ENCODE peak calls at places on chromosome 13, in five cellular contexts. T is mucosa of descending colon, R is endothelial cell, Z is astrocyte of the spinal cord, B is pancreas. J is an unnamed sample.

GRCh38 chr13:43085545-43085944 is 62.2 kb downstream of the DNAJC15 start:
- DNase-seq in T (no peak), R (no peak), Z (peak), B (no peak), J (no peak)

GRCh38 chr13:27595055-27595811 is 25.1 kb downstream of the LNX2 start:
- DNase-seq in T (no peak), R (no peak), Z (no peak), B (no peak), J (no peak)

GRCh38 chr13:44879452-44880058 is 109.7 kb downstream of the NUFIP1 start:
- DNase-seq in T (no peak), R (no peak), Z (peak), B (peak), J (no peak)

GRCh38 chr13:46296465-46296822 is 84.7 kb downstream of the LRRC63 start:
- DNase-seq in T (no peak), R (no peak), Z (no peak), B (no peak), J (no peak)

GRCh38 chr13:52899206-52899605 is 50.8 kb upstream of the PCDH8 start:
- DNase-seq in T (no peak), R (no peak), Z (no peak), B (no peak), J (no peak)

GRCh38 chr13:81686877-81687276 is 1346.0 kb upstream of the SPRY2 start:
- DNase-seq in T (no peak), R (no peak), Z (peak), B (no peak), J (no peak)

GRCh38 chr13:108227651-108228272 is 9.6 kb downstream of the ABHD13 start:
- DNase-seq in T (no peak), R (peak), Z (peak), B (no peak), J (no peak)

GRCh38 chr13:94708031-94708571 is 4.2 kb downstream of the SOX21 start:
- DNase-seq in T (no peak), R (no peak), Z (peak), B (no peak), J (no peak)

GRCh38 chr13:93140912-93141311 is 85.7 kb upstream of the GPC6 start:
- DNase-seq in T (no peak), R (no peak), Z (no peak), B (no peak), J (no peak)

GRCh38 chr13:39201075-39201630 is 162.9 kb downstream of the NHLRC3 start:
- DNase-seq in T (no peak), R (no peak), Z (no peak), B (no peak), J (no peak)

GRCh38 chr13:91247768-91248167 is 99.7 kb upstream of the MIR17HG start:
- DNase-seq in T (no peak), R (no peak), Z (peak), B (no peak), J (no peak)

GRCh38 chr13:91203430-91203829 is 144.1 kb upstream of the MIR17HG start:
- DNase-seq in T (no peak), R (no peak), Z (no peak), B (no peak), J (no peak)

GRCh38 chr13:30429235-30429634 is 6.9 kb downstream of the UBE2L5 start:
- DNase-seq in T (no peak), R (no peak), Z (no peak), B (no peak), J (no peak)

GRCh38 chr13:95226932-95227718 is 74.1 kb downstream of the ABCC4 start:
- DNase-seq in T (no peak), R (no peak), Z (no peak), B (no peak), J (no peak)

GRCh38 chr13:19155321-19155861 is 26.2 kb downstream of the TUBA3C start:
- DNase-seq in T (no peak), R (no peak), Z (no peak), B (no peak), J (no peak)

GRCh38 chr13:33032037-33032625 is 15.9 kb downstream of the KL start:
- DNase-seq in T (no peak), R (no peak), Z (no peak), B (no peak), J (no peak)

GRCh38 chr13:28613562-28613961 is 45.4 kb upstream of the POMP start:
- DNase-seq in T (no peak), R (no peak), Z (no peak), B (no peak), J (no peak)

GRCh38 chr13:44801990-44802389 is 187.3 kb downstream of the NUFIP1 start:
- DNase-seq in T (no peak), R (no peak), Z (peak), B (no peak), J (no peak)

GRCh38 chr13:43054803-43055802 is 31.7 kb downstream of the DNAJC15 start:
- DNase-seq in T (peak), R (peak), Z (peak), B (no peak), J (no peak)

GRCh38 chr13:48853381-48854102 is 122.2 kb upstream of the FNDC3A start:
- DNase-seq in T (no peak), R (no peak), Z (peak), B (no peak), J (no peak)

GRCh38 chr13:96025283-96025682 is 27.9 kb downstream of the UGGT2 start:
- DNase-seq in T (no peak), R (no peak), Z (no peak), B (no peak), J (no peak)

GRCh38 chr13:59086147-59086546 is 1077.6 kb downstream of the DIAPH3 start:
- DNase-seq in T (no peak), R (no peak), Z (peak), B (no peak), J (no peak)

GRCh38 chr13:109139346-109139745 is 509.9 kb downstream of the MYO16 start:
- DNase-seq in T (no peak), R (no peak), Z (no peak), B (no peak), J (no peak)

GRCh38 chr13:80408270-80408669 is 67.3 kb upstream of the SPRY2 start:
- DNase-seq in T (no peak), R (no peak), Z (no peak), B (peak), J (no peak)

GRCh38 chr13:50393641-50394040 is 378.4 kb downstream of the KCNRG start:
- DNase-seq in T (no peak), R (peak), Z (peak), B (no peak), J (no peak)

GRCh38 chr13:106873810-106874209 is 305.9 kb upstream of the ARGLU1 start:
- DNase-seq in T (no peak), R (no peak), Z (no peak), B (no peak), J (no peak)

GRCh38 chr13:99231726-99232125 is 26.5 kb downstream of the GPR18 start:
- DNase-seq in T (no peak), R (no peak), Z (no peak), B (no peak), J (no peak)

DNA sequence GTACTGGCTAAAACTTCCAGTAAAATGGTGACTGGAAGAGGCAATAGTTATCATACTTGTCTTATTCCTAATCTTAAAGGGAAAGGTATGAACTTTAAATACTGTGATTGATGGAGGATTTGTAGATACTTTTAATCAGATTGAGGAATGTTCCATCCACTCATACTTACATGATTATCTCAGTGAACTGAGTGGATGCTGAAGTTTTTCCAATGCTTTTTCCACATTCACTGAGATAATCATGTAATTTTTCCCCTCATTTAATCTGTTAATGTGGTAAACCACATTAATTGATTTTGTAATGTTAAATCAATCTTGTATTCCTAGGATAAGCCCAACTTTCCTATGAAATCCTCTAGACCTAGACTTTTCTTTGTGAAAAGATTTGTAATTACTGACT is 17.2 kb upstream of the SCEL start:
- DNase-seq in T (no peak), R (no peak), Z (no peak), B (no peak), J (no peak)
- TF ChIP-seq CTCF in T (no peak), R (no peak), Z (no peak), B (no peak), J (no peak)

GRCh38 chr13:34939771-34940170 is 2.3 kb upstream of the NBEA start:
- DNase-seq in T (no peak), R (no peak), Z (no peak), B (no peak), J (no peak)
- TF ChIP-seq CTCF in T (no peak), R (peak), Z (no peak), B (no peak), J (no peak)

DNA sequence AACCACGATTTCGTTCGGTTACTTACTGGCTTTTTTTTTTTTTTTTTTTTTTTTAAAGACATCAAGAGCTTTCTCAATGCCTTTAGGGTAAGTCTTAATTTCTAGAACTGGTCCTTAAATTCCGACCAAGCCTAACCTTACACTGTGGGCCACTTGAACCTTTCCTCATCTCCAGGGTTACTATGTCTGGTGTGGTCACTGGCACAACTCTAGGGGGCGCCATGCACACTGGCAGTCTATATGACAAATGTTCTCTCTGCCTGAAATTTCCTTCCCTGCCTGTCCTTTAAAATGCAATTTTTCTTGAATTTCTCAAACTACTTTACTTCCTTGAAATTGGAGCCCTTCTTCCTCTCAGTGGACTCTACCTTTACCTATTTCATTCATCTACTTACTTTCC is 227.4 kb downstream of the KLF5 start:
- DNase-seq in T (no peak), R (no peak), Z (no peak), B (no peak), J (no peak)
- TF ChIP-seq CTCF in T (no peak), R (no peak), Z (no peak), B (no peak), J (no peak)

GRCh38 chr13:100983111-100983510 is 308.5 kb upstream of the TMTC4 start:
- DNase-seq in T (no peak), R (no peak), Z (peak), B (no peak), J (no peak)

GRCh38 chr13:100986571-100986970 is 312.0 kb upstream of the TMTC4 start:
- DNase-seq in T (no peak), R (no peak), Z (no peak), B (no peak), J (no peak)

GRCh38 chr13:100984349-100984748 is 309.8 kb upstream of the TMTC4 start:
- DNase-seq in T (no peak), R (no peak), Z (no peak), B (no peak), J (no peak)

GRCh38 chr13:100989424-100989823 is 314.8 kb upstream of the TMTC4 start:
- DNase-seq in T (no peak), R (no peak), Z (no peak), B (no peak), J (no peak)

DNA sequence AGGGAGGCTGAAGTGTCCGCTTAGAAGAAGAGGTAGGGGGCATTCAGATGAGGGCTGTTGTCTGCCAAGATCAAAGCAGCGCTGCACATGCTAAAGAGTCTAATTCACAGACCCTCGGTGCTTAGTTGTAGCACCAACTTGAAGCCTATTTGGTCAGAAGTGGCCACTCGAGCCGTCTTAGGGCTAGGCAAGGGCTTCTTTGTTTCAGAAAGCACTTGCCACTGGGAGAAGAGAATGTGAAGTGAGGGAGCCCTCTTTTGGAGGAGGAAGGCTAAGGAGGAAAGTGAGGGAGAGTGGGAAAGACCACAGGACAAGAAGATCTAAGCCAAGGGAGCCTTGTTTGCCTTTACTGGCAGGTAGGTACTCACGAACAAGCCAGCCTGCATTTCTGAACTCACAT is 313.4 kb upstream of the TMTC4 start:
- DNase-seq in T (no peak), R (peak), Z (peak), B (no peak), J (no peak)
- TF ChIP-seq CTCF in T (no peak), R (no peak), Z (peak), B (no peak), J (no peak)

DNA sequence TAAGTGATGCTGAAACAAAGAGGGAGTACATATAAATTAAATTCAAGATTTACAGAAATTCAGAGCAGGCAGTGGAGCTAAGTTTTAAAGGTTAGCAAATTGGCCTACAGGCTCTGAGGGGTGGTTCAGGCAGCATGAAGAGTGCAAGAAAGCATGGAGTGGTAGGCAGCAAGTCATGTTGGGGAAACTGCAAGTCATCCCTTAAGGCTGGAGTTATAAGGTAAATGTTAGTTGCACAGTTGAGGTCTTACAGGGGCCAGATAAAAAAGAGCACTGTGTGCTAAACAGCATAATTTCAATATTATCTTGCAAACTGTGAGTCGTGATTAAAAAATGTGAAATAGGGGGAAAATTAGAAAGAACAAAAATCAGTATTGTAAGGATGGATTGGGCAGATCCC is 106.2 kb downstream of the VWA8 start:
- DNase-seq in T (no peak), R (no peak), Z (no peak), B (no peak), J (no peak)
- TF ChIP-seq CTCF in T (no peak), R (no peak), Z (no peak), B (no peak), J (no peak)

GRCh38 chr13:86585826-86586225 is 786.6 kb upstream of the SLITRK6 start:
- DNase-seq in T (no peak), R (no peak), Z (peak), B (peak), J (no peak)
- TF ChIP-seq CTCF in T (no peak), R (no peak), Z (no peak), B (no peak), J (no peak)

GRCh38 chr13:101985321-101985720 is 416.5 kb downstream of the FGF14 start:
- DNase-seq in T (no peak), R (no peak), Z (peak), B (no peak), J (no peak)

GRCh38 chr13:101989798-101990350 is 412.0 kb downstream of the FGF14 start:
- DNase-seq in T (no peak), R (no peak), Z (no peak), B (no peak), J (no peak)

GRCh38 chr13:101986316-101986715 is 415.5 kb downstream of the FGF14 start:
- DNase-seq in T (no peak), R (no peak), Z (peak), B (no peak), J (no peak)

GRCh38 chr13:101982903-101983302 is 418.9 kb downstream of the FGF14 start:
- DNase-seq in T (no peak), R (no peak), Z (no peak), B (no peak), J (no peak)

DNA sequence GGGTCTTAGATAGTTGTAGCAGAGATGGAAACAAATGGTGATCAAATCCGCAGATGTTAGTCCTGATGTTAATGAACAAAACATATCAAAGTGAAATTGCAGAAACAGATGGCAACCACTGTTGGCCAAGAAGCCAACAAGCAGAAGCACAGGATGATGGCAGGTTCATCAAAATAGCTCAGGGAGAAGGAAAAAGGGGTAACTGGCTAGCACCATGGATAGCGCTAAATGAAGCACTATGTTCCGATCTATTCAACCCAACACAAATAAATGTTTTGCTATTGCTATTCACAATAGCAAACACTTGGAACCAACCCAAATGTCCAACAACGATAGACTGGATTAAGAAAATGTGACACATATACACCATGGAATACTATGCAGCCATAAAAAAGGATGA is 413.7 kb downstream of the FGF14 start:
- DNase-seq in T (no peak), R (no peak), Z (no peak), B (no peak), J (no peak)
- TF ChIP-seq CTCF in T (no peak), R (no peak), Z (no peak), B (no peak), J (no peak)

J was measured in activated B cell treated with CpG ODN at 0.5 μM for 24 hours.